ENCODE peak calls at places on chromosomes 13 and 19, in six cellular contexts. One of them, this sample, is unnamed.
A peak's percentile ranks its signal among the peaks of the same experiment; 100 is the strongest.

GRCh38 chr19:16373539-16373938 is 48.9 kb downstream of the KLF2 start:
- DNase-seq in PC-3: no peak
- DNase-seq in MM.1S: no peak
- DNase-seq in HCT116: no peak
- DNase-seq in SK-N-SH: no peak
- DNase-seq in neural progenitor cell: no peak
- DNase-seq in this sample: peak; percentile 47

GRCh38 chr19:38394488-38394887 is 6.0 kb downstream of the SPRED3 start:
- DNase-seq in MM.1S: no peak
- DNase-seq in HCT116: no peak
- DNase-seq in PC-3: no peak
- DNase-seq in SK-N-SH: no peak
- DNase-seq in neural progenitor cell: peak; percentile 86
- DNase-seq in this sample: peak; percentile 37

GRCh38 chr19:5130371-5131030 is 161.6 kb downstream of the KDM4B start:
- DNase-seq in PC-3: no peak
- DNase-seq in neural progenitor cell: no peak
- DNase-seq in HCT116: no peak
- DNase-seq in SK-N-SH: no peak
- DNase-seq in MM.1S: no peak
- DNase-seq in this sample: no peak

GRCh38 chr19:16801599-16801998 is 27.6 kb upstream of the SIN3B start:
- DNase-seq in HCT116: no peak
- DNase-seq in neural progenitor cell: no peak
- DNase-seq in PC-3: peak; percentile 61
- DNase-seq in SK-N-SH: no peak
- DNase-seq in MM.1S: no peak
- DNase-seq in this sample: peak; percentile 70

GRCh38 chr13:29922281-29922821 is 71.9 kb upstream of the UBL3 start:
- DNase-seq in SK-N-SH: no peak
- DNase-seq in neural progenitor cell: no peak
- DNase-seq in PC-3: peak; percentile 66
- DNase-seq in HCT116: no peak
- DNase-seq in MM.1S: no peak
- DNase-seq in this sample: peak; percentile 71

GRCh38 chr19:32873560-32873959 is 4.0 kb upstream of the SLC7A9 start:
- DNase-seq in HCT116: no peak
- DNase-seq in SK-N-SH: no peak
- DNase-seq in PC-3: no peak
- DNase-seq in neural progenitor cell: no peak
- DNase-seq in MM.1S: no peak
- DNase-seq in this sample: no peak

GRCh38 chr13:48233097-48233885 is at the start of gene ITM2B:
- DNase-seq in MM.1S: peak; percentile 43
- DNase-seq in PC-3: peak; percentile 52
- DNase-seq in HCT116: peak; percentile 13
- DNase-seq in SK-N-SH: peak; percentile 97
- DNase-seq in neural progenitor cell: peak; percentile 91
- DNase-seq in this sample: peak; percentile 90

GRCh38 chr13:57740719-57741118 is 109.2 kb downstream of the PCDH17 start:
- DNase-seq in HCT116: no peak
- DNase-seq in neural progenitor cell: no peak
- DNase-seq in MM.1S: no peak
- DNase-seq in PC-3: no peak
- DNase-seq in SK-N-SH: peak; percentile 14
- DNase-seq in this sample: no peak

GRCh38 chr19:33241530-33242101 is 16.0 kb upstream of the SLC7A10 start:
- DNase-seq in SK-N-SH: peak; percentile 72
- DNase-seq in HCT116: no peak
- DNase-seq in MM.1S: no peak
- DNase-seq in PC-3: peak; percentile 4
- DNase-seq in neural progenitor cell: peak; percentile 55
- DNase-seq in this sample: peak; percentile 83

GRCh38 chr13:76019421-76020044 is 383.4 kb downstream of the LMO7 start:
- DNase-seq in HCT116: peak; percentile 28
- DNase-seq in neural progenitor cell: peak; percentile 79
- DNase-seq in SK-N-SH: peak; percentile 11
- DNase-seq in MM.1S: no peak
- DNase-seq in PC-3: peak; percentile 88
- DNase-seq in this sample: no peak

GRCh38 chr13:23469901-23470525 is 36.5 kb upstream of the SACS start:
- DNase-seq in SK-N-SH: no peak
- DNase-seq in neural progenitor cell: peak; percentile 69
- DNase-seq in HCT116: no peak
- DNase-seq in MM.1S: no peak
- DNase-seq in PC-3: no peak
- DNase-seq in this sample: peak; percentile 91

GRCh38 chr13:111090169-111090568 is 24.9 kb upstream of the ARHGEF7 start:
- DNase-seq in SK-N-SH: no peak
- DNase-seq in HCT116: no peak
- DNase-seq in PC-3: no peak
- DNase-seq in neural progenitor cell: no peak
- DNase-seq in MM.1S: peak; percentile 18
- DNase-seq in this sample: no peak

GRCh38 chr19:33373701-33374405 is at the start of gene CEBPG:
- DNase-seq in HCT116: no peak
- DNase-seq in neural progenitor cell: peak; percentile 73
- DNase-seq in MM.1S: peak; percentile 66
- DNase-seq in SK-N-SH: peak; percentile 88
- DNase-seq in PC-3: peak; percentile 35
- DNase-seq in this sample: peak; percentile 85

GRCh38 chr19:38583219-38583984 is 34.4 kb downstream of the MAP4K1 start:
- DNase-seq in HCT116: no peak
- DNase-seq in PC-3: no peak
- DNase-seq in MM.1S: peak; percentile 66
- DNase-seq in SK-N-SH: peak; percentile 8
- DNase-seq in neural progenitor cell: no peak
- DNase-seq in this sample: no peak

DNA sequence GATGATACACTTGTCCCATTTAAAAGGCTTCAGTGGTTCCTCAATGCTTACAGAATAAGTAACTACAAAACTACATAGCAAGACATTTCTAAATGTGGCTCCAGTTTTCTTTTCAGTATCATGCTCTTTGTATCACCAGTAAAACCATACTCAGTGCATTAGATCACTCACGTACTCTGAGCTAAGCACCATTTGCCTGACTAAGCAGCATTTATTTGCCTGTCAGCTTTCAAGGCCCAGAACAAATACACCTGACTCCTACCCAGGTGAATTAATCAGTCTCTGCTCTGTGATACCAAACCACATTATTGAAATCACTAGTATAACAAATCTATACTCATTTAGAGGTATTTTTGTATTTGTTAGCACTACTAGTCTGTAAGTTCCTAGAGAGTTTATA is 47.4 kb upstream of the PCDH20 start:
- DNase-seq in HCT116: no peak
- DNase-seq in MM.1S: no peak
- DNase-seq in PC-3: no peak
- DNase-seq in SK-N-SH: no peak
- DNase-seq in neural progenitor cell: no peak
- DNase-seq in this sample: no peak
- H3K9ac ChIP-seq in HCT116: no peak overlapping the region
- H3K9ac ChIP-seq in MM.1S: no peak overlapping the region
- H3K9ac ChIP-seq in PC-3: no peak overlapping the region
- H3K9ac ChIP-seq in SK-N-SH: no peak overlapping the region
- H3K9ac ChIP-seq in neural progenitor cell: no peak overlapping the region
- H3K9ac ChIP-seq in this sample: no peak overlapping the region

GRCh38 chr13:60756306-60756705 is 359.3 kb downstream of the TDRD3 start:
- DNase-seq in MM.1S: no peak
- DNase-seq in PC-3: peak; percentile 8
- DNase-seq in HCT116: no peak
- DNase-seq in neural progenitor cell: peak; percentile 35
- DNase-seq in SK-N-SH: no peak
- DNase-seq in this sample: no peak

GRCh38 chr13:60757481-60757880 is 360.5 kb downstream of the TDRD3 start:
- DNase-seq in SK-N-SH: no peak
- DNase-seq in PC-3: no peak
- DNase-seq in HCT116: no peak
- DNase-seq in MM.1S: no peak
- DNase-seq in neural progenitor cell: no peak
- DNase-seq in this sample: no peak

GRCh38 chr13:60758637-60759036 is 361.6 kb downstream of the TDRD3 start:
- DNase-seq in SK-N-SH: no peak
- DNase-seq in PC-3: no peak
- DNase-seq in HCT116: no peak
- DNase-seq in MM.1S: no peak
- DNase-seq in neural progenitor cell: no peak
- DNase-seq in this sample: no peak

GRCh38 chr13:60755380-60756163 is 358.6 kb downstream of the TDRD3 start:
- DNase-seq in MM.1S: no peak
- DNase-seq in neural progenitor cell: peak; percentile 66
- DNase-seq in HCT116: no peak
- DNase-seq in PC-3: peak; percentile 18
- DNase-seq in SK-N-SH: no peak
- DNase-seq in this sample: no peak

GRCh38 chr13:60759499-60759898 is 362.5 kb downstream of the TDRD3 start:
- DNase-seq in MM.1S: no peak
- DNase-seq in neural progenitor cell: peak; percentile 72
- DNase-seq in PC-3: peak; percentile 59
- DNase-seq in HCT116: no peak
- DNase-seq in SK-N-SH: peak; percentile 31
- DNase-seq in this sample: no peak
- TF ChIP-seq EZH2phosphoT487 in MM.1S: no peak
- TF ChIP-seq EZH2phosphoT487 in neural progenitor cell: peak; percentile 45
- TF ChIP-seq EZH2phosphoT487 in PC-3: no peak
- TF ChIP-seq EZH2phosphoT487 in HCT116: no peak
- TF ChIP-seq EZH2phosphoT487 in SK-N-SH: no peak
- TF ChIP-seq EZH2phosphoT487 in this sample: no peak

GRCh38 chr19:49655570-49656455 is 9.8 kb downstream of the IRF3 start:
- DNase-seq in SK-N-SH: no peak
- DNase-seq in PC-3: no peak
- DNase-seq in HCT116: no peak
- DNase-seq in neural progenitor cell: no peak
- DNase-seq in MM.1S: no peak
- DNase-seq in this sample: no peak

GRCh38 chr19:49654581-49654980 is 11.1 kb downstream of the IRF3 start:
- DNase-seq in PC-3: no peak
- DNase-seq in MM.1S: no peak
- DNase-seq in neural progenitor cell: no peak
- DNase-seq in SK-N-SH: no peak
- DNase-seq in HCT116: no peak
- DNase-seq in this sample: no peak

GRCh38 chr19:49658139-49658517 is 7.5 kb downstream of the IRF3 start:
- DNase-seq in SK-N-SH: no peak
- DNase-seq in neural progenitor cell: no peak
- DNase-seq in HCT116: no peak
- DNase-seq in MM.1S: no peak
- DNase-seq in PC-3: no peak
- DNase-seq in this sample: no peak

GRCh38 chr19:49657493-49658138 is 8.0 kb downstream of the IRF3 start:
- DNase-seq in PC-3: no peak
- DNase-seq in MM.1S: no peak
- DNase-seq in HCT116: no peak
- DNase-seq in SK-N-SH: no peak
- DNase-seq in neural progenitor cell: no peak
- DNase-seq in this sample: no peak

DNA sequence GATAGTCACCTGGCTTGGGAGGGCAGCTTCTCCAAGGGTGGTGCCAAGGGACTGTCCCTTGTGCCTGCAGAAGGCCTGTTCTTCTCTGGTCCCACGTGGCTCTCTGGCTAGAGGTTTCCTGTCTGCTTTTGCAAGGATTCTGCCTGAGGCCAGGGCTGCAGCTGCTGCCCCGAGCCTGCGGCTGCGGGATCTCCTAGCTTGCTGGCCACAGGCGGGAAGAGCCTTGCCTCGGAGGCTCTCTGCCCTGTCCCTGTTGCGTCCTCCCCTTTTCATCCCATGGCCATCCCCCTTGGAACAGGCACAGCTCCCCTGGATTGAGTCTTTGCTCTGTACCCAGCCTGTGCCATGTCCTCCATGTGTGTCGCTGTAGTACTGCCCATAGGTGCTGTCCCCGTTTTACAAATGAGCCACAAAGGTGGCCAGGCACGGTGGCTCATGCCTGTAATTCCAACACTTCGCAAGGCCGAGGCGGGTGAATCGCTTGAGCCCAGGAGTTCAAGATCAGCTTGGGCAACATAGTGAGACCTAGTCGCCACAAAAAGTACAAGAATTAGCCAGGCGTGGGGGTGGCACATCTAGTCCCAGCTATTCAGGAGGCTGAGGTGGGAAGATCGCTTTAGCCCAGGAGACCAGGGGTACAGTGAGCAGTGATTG is 9.1 kb downstream of the IRF3 start:
- DNase-seq in MM.1S: no peak
- DNase-seq in PC-3: no peak
- DNase-seq in neural progenitor cell: no peak
- DNase-seq in HCT116: no peak
- DNase-seq in SK-N-SH: no peak
- DNase-seq in this sample: no peak
- H3K27ac ChIP-seq in MM.1S: no peak overlapping the region
- H3K27ac ChIP-seq in PC-3: no peak overlapping the region
- H3K27ac ChIP-seq in neural progenitor cell: no peak overlapping the region
- H3K27ac ChIP-seq in HCT116: no peak overlapping the region
- H3K27ac ChIP-seq in SK-N-SH: no peak overlapping the region
- H3K27ac ChIP-seq in this sample: no peak overlapping the region

GRCh38 chr19:58305932-58306323 is 751 bp downstream of the ERVK3-1 start:
- DNase-seq in neural progenitor cell: no peak
- DNase-seq in PC-3: no peak
- DNase-seq in HCT116: no peak
- DNase-seq in SK-N-SH: peak; percentile 38
- DNase-seq in MM.1S: peak; percentile 39
- DNase-seq in this sample: peak; percentile 22
- H3K9ac ChIP-seq in neural progenitor cell: peak overlapping the region; percentile 52
- H3K9ac ChIP-seq in PC-3: peak overlapping the region; percentile 77
- H3K9ac ChIP-seq in HCT116: peak overlapping the region; percentile 73
- H3K9ac ChIP-seq in SK-N-SH: peak overlapping the region; percentile 80
- H3K9ac ChIP-seq in MM.1S: peak overlapping the region; percentile 62
- H3K9ac ChIP-seq in this sample: peak overlapping the region; percentile 93

GRCh38 chr19:3278749-3279148 is 54.3 kb downstream of the CELF5 start:
- DNase-seq in neural progenitor cell: no peak
- DNase-seq in HCT116: no peak
- DNase-seq in PC-3: no peak
- DNase-seq in MM.1S: no peak
- DNase-seq in SK-N-SH: no peak
- DNase-seq in this sample: no peak

GRCh38 chr19:3278294-3278693 is 53.8 kb downstream of the CELF5 start:
- DNase-seq in neural progenitor cell: no peak
- DNase-seq in HCT116: no peak
- DNase-seq in SK-N-SH: no peak
- DNase-seq in MM.1S: no peak
- DNase-seq in PC-3: no peak
- DNase-seq in this sample: no peak

GRCh38 chr19:3277649-3278048 is 53.2 kb downstream of the CELF5 start:
- DNase-seq in SK-N-SH: no peak
- DNase-seq in HCT116: no peak
- DNase-seq in PC-3: no peak
- DNase-seq in MM.1S: no peak
- DNase-seq in neural progenitor cell: no peak
- DNase-seq in this sample: no peak

GRCh38 chr19:3281026-3281425 is 56.6 kb downstream of the CELF5 start:
- DNase-seq in neural progenitor cell: no peak
- DNase-seq in MM.1S: no peak
- DNase-seq in SK-N-SH: peak; percentile 17
- DNase-seq in HCT116: no peak
- DNase-seq in PC-3: no peak
- DNase-seq in this sample: no peak

DNA sequence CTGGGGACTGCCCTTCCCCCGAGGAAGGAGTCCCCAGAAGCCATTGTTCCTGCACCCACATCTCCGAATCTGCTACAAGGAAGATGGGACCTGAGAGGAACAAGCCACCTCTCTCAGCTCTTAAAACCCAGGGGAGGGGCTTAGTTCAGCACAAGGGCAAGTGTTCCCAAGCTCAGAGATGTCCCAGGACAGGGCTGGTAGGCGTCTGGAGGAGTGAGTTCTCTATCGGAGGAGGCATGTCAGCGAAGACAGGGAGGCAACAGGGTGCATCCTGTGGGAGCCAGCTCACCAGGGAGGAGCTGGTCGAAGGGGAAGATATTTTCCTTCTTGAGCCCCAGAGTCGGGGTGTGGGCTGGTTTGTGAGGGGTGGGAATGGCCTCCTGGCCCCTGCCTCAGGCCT is 54.8 kb downstream of the CELF5 start:
- DNase-seq in MM.1S: no peak
- DNase-seq in PC-3: no peak
- DNase-seq in SK-N-SH: no peak
- DNase-seq in neural progenitor cell: no peak
- DNase-seq in HCT116: no peak
- DNase-seq in this sample: no peak
- TF ChIP-seq EZH2phosphoT487 in MM.1S: no peak
- TF ChIP-seq EZH2phosphoT487 in PC-3: no peak
- TF ChIP-seq EZH2phosphoT487 in SK-N-SH: no peak
- TF ChIP-seq EZH2phosphoT487 in neural progenitor cell: no peak
- TF ChIP-seq EZH2phosphoT487 in HCT116: no peak
- TF ChIP-seq EZH2phosphoT487 in this sample: no peak